ENCODE peak calls at places on chromosomes 16 and 17, in five cellular contexts. C is RCC 7860, B is head of caudate nucleus, N is EH, O is esophagus squamous epithelium. E is an unnamed sample.

GRCh38 chr16:87780385-87780989 is 14.7 kb upstream of the KLHDC4 start:
- DNase-seq in C (peak; percentile 64), N (peak; percentile 75), O (no peak), B (peak; percentile 43), E (no peak)

GRCh38 chr16:86104537-86105048 is 205.6 kb downstream of the IRF8 start:
- DNase-seq in N (no peak), O (no peak), C (no peak), B (no peak), E (no peak)

GRCh38 chr17:67439269-67439668 is 62.2 kb downstream of the PITPNC1 start:
- DNase-seq in B (no peak), C (no peak), N (no peak), O (no peak), E (no peak)

GRCh38 chr17:21043296-21044232 is 753 bp upstream of the USP22 start:
- DNase-seq in B (peak; percentile 98), O (peak; percentile 96), C (peak; percentile 96), N (peak; percentile 99), E (peak; percentile 98)

GRCh38 chr16:69532761-69533459 is 32.9 kb upstream of the NFAT5 start:
- DNase-seq in C (no peak), N (peak; percentile 46), B (no peak), O (no peak), E (no peak)

GRCh38 chr16:168424-168823 is 2.6 kb downstream of the HBM start:
- DNase-seq in C (no peak), O (no peak), B (no peak), N (no peak), E (no peak)

GRCh38 chr16:57670206-57670605 is 2.1 kb downstream of the ADGRG3 start:
- DNase-seq in N (no peak), O (no peak), C (no peak), B (no peak), E (no peak)

GRCh38 chr16:895371-895770 is 75.4 kb downstream of the LMF1 start:
- DNase-seq in B (no peak), O (no peak), N (no peak), C (no peak), E (no peak)

GRCh38 chr17:44438634-44439033 is 49.2 kb upstream of the ITGA2B start:
- DNase-seq in N (peak; percentile 5), O (no peak), C (no peak), B (no peak), E (no peak)

GRCh38 chr17:44203731-44204452 is 4.2 kb upstream of the ATXN7L3 start:
- DNase-seq in N (peak; percentile 66), O (no peak), C (peak; percentile 11), B (peak; percentile 41), E (no peak)

GRCh38 chr17:39209317-39210092 is 9.4 kb downstream of the RPL19 start:
- DNase-seq in C (no peak), B (peak; percentile 60), O (no peak), N (peak; percentile 80), E (no peak)

GRCh38 chr17:2704031-2704889 is 7.3 kb downstream of the CLUH start:
- DNase-seq in C (no peak), O (no peak), B (no peak), N (no peak), E (no peak)

GRCh38 chr16:48556913-48557351 is 53.0 kb downstream of the N4BP1 start:
- DNase-seq in N (peak; percentile 71), B (no peak), O (no peak), C (peak; percentile 39), E (no peak)

GRCh38 chr17:4574448-4575045 is 9.8 kb upstream of the SMTNL2 start:
- DNase-seq in N (no peak), B (no peak), C (no peak), O (no peak), E (no peak)

GRCh38 chr17:30332057-30332542 is 1.8 kb downstream of the TMIGD1 start:
- DNase-seq in N (peak; percentile 89), B (no peak), O (no peak), C (peak; percentile 88), E (no peak)

GRCh38 chr17:49121696-49122292 is 10.8 kb upstream of the B4GALNT2 start:
- DNase-seq in O (no peak), C (peak; percentile 32), B (no peak), N (no peak), E (no peak)

GRCh38 chr17:38800237-38800760 is 943 bp upstream of the PIP4K2B start:
- DNase-seq in O (no peak), B (no peak), C (no peak), N (no peak), E (no peak)

GRCh38 chr16:3945751-3946603 is 65.5 kb upstream of the CREBBP start:
- DNase-seq in N (peak; percentile 99), O (no peak), C (peak; percentile 98), B (no peak), E (peak; percentile 72)

GRCh38 chr16:20901441-20902112 is 1.0 kb downstream of the LYRM1 start:
- DNase-seq in B (peak; percentile 42), N (peak; percentile 61), C (peak; percentile 48), O (no peak), E (no peak)

GRCh38 chr17:59607061-59607460 is 12.6 kb upstream of the CLTC start:
- DNase-seq in C (no peak), N (no peak), O (no peak), B (no peak), E (no peak)

GRCh38 chr16:88878967-88879787 is 12.7 kb upstream of the PABPN1L start:
- DNase-seq in B (peak; percentile 32), N (no peak), O (no peak), C (no peak), E (no peak)

GRCh38 chr17:77908501-77908900 is 50.0 kb upstream of the TNRC6C start:
- DNase-seq in N (no peak), B (no peak), O (no peak), C (no peak), E (no peak)

GRCh38 chr16:86490859-86491642 is 19.3 kb upstream of the FOXF1 start:
- DNase-seq in O (no peak), N (peak; percentile 73), B (no peak), C (no peak), E (no peak)

GRCh38 chr17:954431-955164 is 25.0 kb downstream of the NXN start:
- DNase-seq in C (no peak), O (no peak), N (peak; percentile 68), B (no peak), E (peak; percentile 70)

GRCh38 chr16:80367037-80367658 is 173.6 kb upstream of the DYNLRB2 start:
- DNase-seq in B (no peak), O (no peak), N (no peak), C (no peak), E (no peak)

GRCh38 chr17:18043491-18043890 is 4.3 kb downstream of the GID4 start:
- DNase-seq in B (no peak), O (no peak), N (peak; percentile 43), C (no peak), E (no peak)

GRCh38 chr16:67672739-67673662 is 6.4 kb downstream of the C16orf86 start:
- DNase-seq in O (no peak), N (peak; percentile 78), B (peak; percentile 68), C (peak; percentile 48), E (no peak)

GRCh38 chr16:13833510-13833909 is 86.4 kb upstream of the ERCC4 start:
- DNase-seq in O (no peak), C (no peak), N (no peak), B (no peak), E (no peak)

E was measured in T1000.